ENCODE peak calls at places on chromosomes 11 and 22, in four cellular contexts. A, S, M and Y are unnamed samples.

GRCh38 chr11:105130189-105130813 is 9.3 kb downstream of the CARD18 start:
- DNase-seq in A (no peak), S (no peak), M (no peak), Y (no peak)

GRCh38 chr11:111438846-111439520 is 59.9 kb upstream of the POU2AF1 start:
- DNase-seq in A (no peak), S (no peak), M (no peak), Y (no peak)

GRCh38 chr22:17824452-17824851 is 50.2 kb upstream of the BID start:
- DNase-seq in A (no peak), S (no peak), M (no peak), Y (no peak)

GRCh38 chr11:128689946-128690745 is 3.7 kb upstream of the FLI1 start:
- DNase-seq in A (no peak), S (no peak), M (no peak), Y (peak; percentile 59)

GRCh38 chr11:119310682-119311052 is 6.3 kb downstream of the MCAM start:
- DNase-seq in A (no peak), S (no peak), M (no peak), Y (no peak)

GRCh38 chr11:89405629-89406028 is 85.5 kb downstream of the NOX4 start:
- DNase-seq in A (no peak), S (no peak), M (no peak), Y (no peak)

GRCh38 chr22:50696251-50696798 is 23.7 kb downstream of the SHANK3 start:
- DNase-seq in A (no peak), S (no peak), M (no peak), Y (no peak)

GRCh38 chr11:36016709-36017108 is 72.8 kb downstream of the LDLRAD3 start:
- DNase-seq in A (no peak), S (no peak), M (no peak), Y (no peak)

GRCh38 chr11:12042215-12042676 is 33.8 kb upstream of the DKK3 start:
- DNase-seq in A (no peak), S (no peak), M (no peak), Y (no peak)

GRCh38 chr11:108324587-108324986 is 101.7 kb downstream of the ATM start:
- DNase-seq in A (no peak), S (no peak), M (no peak), Y (no peak)

GRCh38 chr11:117657801-117658200 is 139.2 kb downstream of the DSCAML1 start:
- DNase-seq in A (no peak), S (no peak), M (no peak), Y (no peak)

GRCh38 chr11:60777572-60777971 is 7.6 kb upstream of the MS4A10 start:
- DNase-seq in A (no peak), S (no peak), M (no peak), Y (no peak)

GRCh38 chr11:74846770-74847169 is 98.1 kb downstream of the RNF169 start:
- DNase-seq in A (no peak), S (no peak), M (no peak), Y (no peak)

GRCh38 chr22:41636467-41636866 is 15.4 kb downstream of the XRCC6 start:
- DNase-seq in A (no peak), S (no peak), M (no peak), Y (no peak)

GRCh38 chr22:44728761-44729261 is 23.6 kb upstream of the ARHGAP8 start:
- DNase-seq in A (no peak), S (no peak), M (no peak), Y (peak; percentile 36)

GRCh38 chr22:23521442-23522113 is 58.5 kb downstream of the IGLL1 start:
- DNase-seq in A (peak; percentile 44), S (peak; percentile 93), M (peak; percentile 11), Y (peak; percentile 97)

GRCh38 chr11:65427691-65428577 is 5.3 kb downstream of the NEAT1 start:
- DNase-seq in A (no peak), S (no peak), M (no peak), Y (no peak)

GRCh38 chr22:27978875-27979274 is 59.8 kb upstream of the PITPNB start:
- DNase-seq in A (no peak), S (no peak), M (no peak), Y (no peak)

GRCh38 chr22:35756722-35757121 is 39.0 kb downstream of the APOL5 start:
- DNase-seq in A (no peak), S (peak; percentile 16), M (no peak), Y (no peak)
- TF ChIP-seq NRF1 in A (no peak), S (no peak), M (no peak), Y (no peak)

GRCh38 chr11:134678744-134679143 is 266.7 kb upstream of the B3GAT1 start:
- DNase-seq in A (no peak), S (no peak), M (no peak), Y (no peak)
- TF ChIP-seq NRF1 in A (no peak), S (no peak), M (no peak), Y (no peak)

GRCh38 chr22:45970709-45971388 is 6.1 kb downstream of the WNT7B start:
- DNase-seq in A (no peak), S (peak; percentile 18), M (no peak), Y (peak; percentile 66)

GRCh38 chr22:45969801-45970464 is 7.0 kb downstream of the WNT7B start:
- DNase-seq in A (no peak), S (no peak), M (no peak), Y (peak; percentile 38)

GRCh38 chr22:45968751-45969413 is 8.1 kb downstream of the WNT7B start:
- DNase-seq in A (no peak), S (no peak), M (no peak), Y (peak; percentile 24)

GRCh38 chr22:45968003-45968650 is 8.8 kb downstream of the WNT7B start:
- DNase-seq in A (no peak), S (no peak), M (no peak), Y (no peak)

DNA sequence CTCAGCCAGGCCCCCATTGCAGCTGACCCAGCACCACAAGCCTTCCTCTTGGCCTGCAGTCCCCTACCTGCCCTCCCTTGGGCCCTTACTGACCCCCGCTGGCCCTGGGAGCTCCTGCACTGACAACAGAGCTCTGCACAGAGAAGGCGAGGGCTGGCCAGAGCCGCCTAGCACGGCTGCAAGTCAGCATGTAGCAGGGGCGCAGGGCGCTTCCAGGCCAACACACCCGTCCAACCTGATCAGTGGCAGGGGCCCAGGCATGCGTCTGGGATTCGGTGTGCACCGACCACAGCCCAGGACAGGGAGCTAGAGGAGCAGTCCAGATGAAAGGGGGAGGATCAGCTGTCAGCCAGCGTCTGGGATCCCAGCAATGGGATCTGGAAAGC is 7.6 kb downstream of the WNT7B start:
- DNase-seq in A (no peak), S (no peak), M (no peak), Y (peak; percentile 57)
- TF ChIP-seq NRF1 in A (no peak), S (no peak), M (no peak), Y (no peak)

GRCh38 chr11:71433648-71434450 is 14.3 kb downstream of the DHCR7 start:
- DNase-seq in A (no peak), S (no peak), M (no peak), Y (no peak)
- TF ChIP-seq NRF1 in A (no peak), S (no peak), M (no peak), Y (no peak)

DNA sequence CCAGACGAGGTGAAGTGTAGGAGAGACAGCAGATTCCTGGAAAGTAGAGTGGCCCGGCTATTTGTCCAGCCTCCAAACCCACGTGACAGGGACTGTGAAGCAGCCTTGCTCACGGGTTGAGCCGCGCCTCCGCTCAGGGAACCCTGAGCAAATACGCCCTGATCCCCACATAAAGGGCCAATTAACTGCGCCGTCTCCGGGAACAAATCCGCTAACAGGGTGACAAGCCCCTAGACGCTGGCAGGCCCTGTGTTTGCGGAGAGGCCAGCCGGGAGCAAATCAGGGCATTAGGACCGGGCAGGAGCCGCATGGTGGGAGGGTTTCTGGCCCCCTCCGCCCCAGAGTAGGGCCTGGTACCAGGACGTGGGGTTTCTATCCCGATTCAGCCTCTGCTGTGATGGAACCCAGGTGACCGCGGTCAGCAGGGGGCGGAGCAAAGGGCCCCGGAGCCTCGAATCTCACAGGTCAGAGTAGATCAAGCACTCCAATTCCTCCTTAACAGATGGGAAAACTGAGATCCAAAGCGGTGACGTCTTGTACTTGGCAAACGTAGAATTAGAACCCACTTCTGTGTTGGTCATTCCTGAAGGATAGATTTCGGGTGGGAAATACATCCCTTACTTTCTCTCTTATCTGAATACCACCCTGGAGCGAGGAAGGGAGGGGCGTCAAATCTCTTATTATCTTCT is 2.0 kb upstream of the ROBO3 start:
- DNase-seq in A (no peak), S (no peak), M (no peak), Y (peak; percentile 63)
- TF ChIP-seq NRF1 in A (no peak), S (no peak), M (no peak), Y (no peak)

GRCh38 chr11:43944761-43945311 is 2.4 kb downstream of the C11orf96 start:
- DNase-seq in A (no peak), S (peak; percentile 83), M (no peak), Y (peak; percentile 72)

GRCh38 chr11:43943931-43944751 is 1.7 kb downstream of the C11orf96 start:
- DNase-seq in A (no peak), S (no peak), M (no peak), Y (no peak)

GRCh38 chr11:43942651-43943356 is 367 bp downstream of the C11orf96 start:
- DNase-seq in A (no peak), S (peak; percentile 73), M (no peak), Y (peak; percentile 61)

GRCh38 chr11:43941257-43941879 is 1.1 kb upstream of the C11orf96 start:
- DNase-seq in A (no peak), S (no peak), M (no peak), Y (peak; percentile 86)

DNA sequence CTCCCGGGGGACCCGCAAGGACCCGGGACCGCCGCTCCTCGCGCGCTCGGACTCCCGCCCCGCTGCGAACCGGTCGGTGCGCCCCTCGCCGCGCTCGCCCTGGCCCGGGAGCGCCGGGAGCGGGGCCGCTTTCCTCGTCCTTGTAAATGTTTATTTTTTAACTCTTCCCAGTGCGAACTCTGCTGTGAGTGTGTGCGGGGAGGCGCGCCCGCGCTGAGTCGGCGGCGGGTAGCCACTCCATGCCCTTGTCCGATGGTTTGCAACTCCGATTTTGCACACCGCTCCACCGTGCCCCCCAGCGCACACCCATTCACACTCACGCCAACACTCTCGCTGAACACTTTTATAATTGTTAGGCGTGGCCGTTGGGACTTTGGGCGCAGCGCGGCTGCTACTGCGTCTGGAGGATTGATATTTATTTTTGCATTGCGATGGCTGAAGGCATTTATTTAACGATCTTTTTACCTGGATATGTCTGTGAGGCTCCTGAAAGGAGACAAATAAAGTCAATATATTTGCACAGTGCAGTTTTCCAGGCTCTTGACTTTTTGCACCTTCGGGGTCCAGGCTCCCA is 1.0 kb downstream of the C11orf96 start:
- DNase-seq in A (no peak), S (no peak), M (no peak), Y (no peak)
- TF ChIP-seq NRF1 in A (no peak), S (no peak), M (no peak), Y (no peak)

DNA sequence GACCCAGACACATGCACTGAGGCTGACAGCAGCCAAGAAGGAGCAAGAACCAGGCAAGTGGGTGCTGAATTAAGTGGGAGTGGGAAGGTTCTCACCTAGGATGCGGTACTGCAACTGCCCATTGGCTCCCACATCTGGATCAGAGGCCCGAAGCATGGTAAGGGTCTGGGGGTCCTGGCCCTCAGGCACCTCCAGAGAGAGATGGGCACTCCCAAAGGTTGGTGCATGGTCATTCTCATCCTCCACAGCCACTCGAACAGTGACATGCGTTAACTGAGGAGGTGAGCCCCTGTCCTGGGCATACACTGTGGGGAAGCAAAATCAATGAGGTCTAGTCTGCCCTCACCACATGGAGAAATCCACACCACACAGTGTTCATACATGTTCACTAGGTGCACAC is 9.3 kb upstream of the TPP1 start:
- DNase-seq in A (no peak), S (no peak), M (no peak), Y (no peak)
- TF ChIP-seq NRF1 in A (no peak), S (no peak), M (no peak), Y (no peak)

DNA sequence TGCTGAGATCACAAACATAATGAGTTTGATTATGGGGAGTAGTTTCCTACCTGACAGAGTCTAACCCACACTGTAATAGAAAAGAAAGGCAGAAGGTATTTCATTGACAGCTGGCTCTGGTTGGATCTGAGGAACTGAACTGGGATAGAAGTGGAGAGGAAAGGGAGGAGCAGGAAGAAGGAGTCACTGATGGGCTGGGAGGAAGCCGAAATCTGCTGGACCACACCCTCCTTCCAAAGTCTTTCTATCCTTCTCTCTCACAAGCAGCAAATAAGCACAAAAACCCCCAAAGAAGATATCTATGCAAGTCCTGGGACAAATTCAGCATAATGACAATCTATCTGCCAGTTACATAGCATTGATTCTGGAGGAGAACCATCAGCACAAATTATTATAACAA is 11.6 kb downstream of the BLID start:
- DNase-seq in A (no peak), S (no peak), M (no peak), Y (no peak)
- TF ChIP-seq NRF1 in A (no peak), S (no peak), M (no peak), Y (no peak)